ENCODE peak calls at places on chromosomes 13 and 19, in four cellular contexts. One of them, this sample, is unnamed.
A peak's percentile ranks its signal among the peaks of the same experiment; 100 is the strongest.

GRCh38 chr13:85512421-85512820 is 286.8 kb downstream of the SLITRK6 start:
- DNase-seq in K562: no peak
- DNase-seq in HepG2: peak; percentile 11
- DNase-seq in H1: no peak
- DNase-seq in this sample: no peak

GRCh38 chr13:38543561-38543960 is 143.3 kb upstream of the FREM2 start:
- DNase-seq in K562: no peak
- DNase-seq in HepG2: no peak
- DNase-seq in H1: no peak
- DNase-seq in this sample: no peak

GRCh38 chr19:9818175-9818733 is 625 bp downstream of the FBXL12 start:
- DNase-seq in K562: no peak
- DNase-seq in HepG2: no peak
- DNase-seq in H1: no peak
- DNase-seq in this sample: peak; percentile 10

GRCh38 chr19:49017666-49018351 is 918 bp upstream of the LHB start:
- DNase-seq in K562: peak; percentile 72
- DNase-seq in HepG2: peak; percentile 41
- DNase-seq in H1: no peak
- DNase-seq in this sample: peak; percentile 70

GRCh38 chr19:38658462-38659306 is 11.2 kb downstream of the ACTN4 start:
- DNase-seq in K562: no peak
- DNase-seq in HepG2: peak; percentile 95
- DNase-seq in H1: no peak
- DNase-seq in this sample: peak; percentile 98

GRCh38 chr13:51638497-51638871 is 54.2 kb downstream of the WDFY2 start:
- DNase-seq in K562: no peak
- DNase-seq in HepG2: no peak
- DNase-seq in H1: no peak
- DNase-seq in this sample: no peak

GRCh38 chr13:89315287-89315686 is 1644.1 kb downstream of the SLITRK5 start:
- DNase-seq in K562: no peak
- DNase-seq in HepG2: no peak
- DNase-seq in H1: no peak
- DNase-seq in this sample: no peak

GRCh38 chr19:38736036-38736412 is 8.2 kb downstream of the CAPN12 start:
- DNase-seq in K562: peak; percentile 71
- DNase-seq in HepG2: no peak
- DNase-seq in H1: no peak
- DNase-seq in this sample: no peak

GRCh38 chr13:99693351-99693750 is 192.1 kb downstream of the TM9SF2 start:
- DNase-seq in K562: no peak
- DNase-seq in HepG2: no peak
- DNase-seq in H1: no peak
- DNase-seq in this sample: no peak

GRCh38 chr19:37691881-37692504 is 27.6 kb downstream of the ZNF607 start:
- DNase-seq in K562: peak; percentile 58
- DNase-seq in HepG2: peak; percentile 87
- DNase-seq in H1: peak; percentile 69
- DNase-seq in this sample: peak; percentile 90

GRCh38 chr13:30572859-30573275 is 44.9 kb upstream of the USPL1 start:
- DNase-seq in K562: no peak
- DNase-seq in HepG2: peak; percentile 12
- DNase-seq in H1: no peak
- DNase-seq in this sample: peak; percentile 77

GRCh38 chr19:43700368-43701015 is 15.4 kb upstream of the IRGC start:
- DNase-seq in K562: no peak
- DNase-seq in HepG2: no peak
- DNase-seq in H1: no peak
- DNase-seq in this sample: peak; percentile 69

GRCh38 chr13:46831588-46832194 is 34.7 kb upstream of the ESD start:
- DNase-seq in K562: peak; percentile 26
- DNase-seq in HepG2: peak; percentile 22
- DNase-seq in H1: no peak
- DNase-seq in this sample: peak; percentile 60

GRCh38 chr19:57338798-57339378 is 12.2 kb upstream of the ZNF304 start:
- DNase-seq in K562: no peak
- DNase-seq in HepG2: no peak
- DNase-seq in H1: no peak
- DNase-seq in this sample: no peak

GRCh38 chr19:30228726-30229523 is 143.3 kb upstream of the ZNF536 start:
- DNase-seq in K562: no peak
- DNase-seq in HepG2: no peak
- DNase-seq in H1: no peak
- DNase-seq in this sample: no peak

GRCh38 chr19:46654621-46655152 is 6.3 kb downstream of the DACT3 start:
- DNase-seq in K562: no peak
- DNase-seq in HepG2: peak; percentile 27
- DNase-seq in H1: no peak
- DNase-seq in this sample: no peak

GRCh38 chr13:50713849-50714248 is 129.6 kb downstream of the DLEU7 start:
- DNase-seq in K562: no peak
- DNase-seq in HepG2: no peak
- DNase-seq in H1: no peak
- DNase-seq in this sample: no peak

GRCh38 chr13:75876371-75877050 is 240.4 kb downstream of the LMO7 start:
- DNase-seq in K562: peak; percentile 52
- DNase-seq in HepG2: peak; percentile 46
- DNase-seq in H1: peak; percentile 27
- DNase-seq in this sample: peak; percentile 74

GRCh38 chr19:8924283-8924682 is 85.9 kb downstream of the MUC16 start:
- DNase-seq in K562: no peak
- DNase-seq in HepG2: no peak
- DNase-seq in H1: no peak
- DNase-seq in this sample: no peak

GRCh38 chr13:25172303-25172630 is 179 bp upstream of the AMER2 start:
- DNase-seq in K562: no peak
- DNase-seq in HepG2: no peak
- DNase-seq in H1: no peak
- DNase-seq in this sample: no peak

GRCh38 chr13:107005577-107005976 is 437.6 kb upstream of the ARGLU1 start:
- DNase-seq in K562: no peak
- DNase-seq in HepG2: no peak
- DNase-seq in H1: no peak
- DNase-seq in this sample: no peak

GRCh38 chr19:49689133-49690072 is at the start of gene ADM5:
- DNase-seq in K562: no peak
- DNase-seq in HepG2: no peak
- DNase-seq in H1: no peak
- DNase-seq in this sample: peak; percentile 54

GRCh38 chr13:65856464-65856863 is 1373.7 kb downstream of the PCDH9 start:
- DNase-seq in K562: no peak
- DNase-seq in HepG2: no peak
- DNase-seq in H1: no peak
- DNase-seq in this sample: no peak

GRCh38 chr19:722553-723101 is 13.9 kb downstream of the PALM start:
- DNase-seq in K562: no peak
- DNase-seq in HepG2: no peak
- DNase-seq in H1: no peak
- DNase-seq in this sample: no peak

GRCh38 chr13:24865158-24865557 is 101.2 kb downstream of the RNF17 start:
- DNase-seq in K562: no peak
- DNase-seq in HepG2: no peak
- DNase-seq in H1: no peak
- DNase-seq in this sample: no peak

GRCh38 chr13:84192125-84192524 is 309.9 kb upstream of the SLITRK1 start:
- DNase-seq in K562: no peak
- DNase-seq in HepG2: no peak
- DNase-seq in H1: no peak
- DNase-seq in this sample: no peak

GRCh38 chr13:23292596-23292995 is 111.8 kb downstream of the SGCG start:
- DNase-seq in K562: no peak
- DNase-seq in HepG2: no peak
- DNase-seq in H1: no peak
- DNase-seq in this sample: no peak

GRCh38 chr19:41309225-41310030 is 544 bp upstream of the CCDC97 start:
- DNase-seq in K562: no peak
- DNase-seq in HepG2: no peak
- DNase-seq in H1: no peak
- DNase-seq in this sample: peak; percentile 33

GRCh38 chr19:54302252-54302651 is 10.7 kb downstream of the LILRA5 start:
- DNase-seq in K562: no peak
- DNase-seq in HepG2: no peak
- DNase-seq in H1: no peak
- DNase-seq in this sample: no peak

GRCh38 chr13:91601807-91602206 is 203.4 kb downstream of the GPC5 start:
- DNase-seq in K562: no peak
- DNase-seq in HepG2: no peak
- DNase-seq in H1: no peak
- DNase-seq in this sample: no peak

GRCh38 chr13:56558698-56559320 is 581.9 kb upstream of the PRR20A start:
- DNase-seq in K562: no peak
- DNase-seq in HepG2: no peak
- DNase-seq in H1: no peak
- DNase-seq in this sample: no peak

GRCh38 chr19:13035820-13036365 is 40.6 kb downstream of the NFIX start:
- DNase-seq in K562: no peak
- DNase-seq in HepG2: no peak
- DNase-seq in H1: no peak
- DNase-seq in this sample: no peak

GRCh38 chr19:13037161-13037560 is 41.9 kb downstream of the NFIX start:
- DNase-seq in K562: no peak
- DNase-seq in HepG2: no peak
- DNase-seq in H1: no peak
- DNase-seq in this sample: peak; percentile 72

GRCh38 chr19:13037718-13038117 is 42.4 kb downstream of the NFIX start:
- DNase-seq in K562: no peak
- DNase-seq in HepG2: no peak
- DNase-seq in H1: no peak
- DNase-seq in this sample: no peak

GRCh38 chr19:13034636-13035035 is 39.4 kb downstream of the NFIX start:
- DNase-seq in K562: no peak
- DNase-seq in HepG2: no peak
- DNase-seq in H1: no peak
- DNase-seq in this sample: no peak

DNA sequence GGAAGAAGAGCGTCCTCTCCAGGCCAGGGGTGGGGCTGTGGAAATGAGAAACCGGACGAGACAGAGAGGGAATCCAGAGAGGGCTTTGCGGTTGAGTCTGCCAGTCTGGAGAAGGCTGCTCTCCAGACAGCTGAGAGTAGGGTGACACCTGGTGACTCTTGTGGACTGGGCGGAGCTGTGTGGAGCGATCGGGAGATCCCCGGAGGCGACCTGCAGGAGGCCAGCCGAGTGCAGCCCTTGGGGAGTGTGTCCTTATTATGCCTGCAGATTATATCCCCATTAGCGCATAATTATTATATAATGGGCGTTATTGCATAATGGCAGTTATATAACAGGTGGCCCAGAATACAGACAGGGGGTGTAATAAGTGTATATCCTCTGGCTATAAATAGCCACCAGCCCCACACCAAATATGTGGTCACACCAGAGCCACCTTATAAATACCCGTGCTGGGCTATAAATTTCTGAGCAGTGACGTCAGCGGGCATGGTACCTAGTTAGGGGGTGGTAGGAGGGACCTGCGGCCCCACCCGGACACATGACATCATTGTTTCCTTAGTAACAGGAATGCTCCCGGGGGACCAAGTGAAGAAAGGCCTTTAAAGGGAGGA is 41.2 kb downstream of the NFIX start:
- DNase-seq in K562: no peak
- DNase-seq in HepG2: no peak
- DNase-seq in H1: no peak
- DNase-seq in this sample: no peak
- H3K9ac ChIP-seq in K562: no peak overlapping the region
- H3K9ac ChIP-seq in HepG2: no peak overlapping the region
- H3K9ac ChIP-seq in H1: no peak overlapping the region
- H3K9ac ChIP-seq in this sample: peak overlapping the region; percentile 41

DNA sequence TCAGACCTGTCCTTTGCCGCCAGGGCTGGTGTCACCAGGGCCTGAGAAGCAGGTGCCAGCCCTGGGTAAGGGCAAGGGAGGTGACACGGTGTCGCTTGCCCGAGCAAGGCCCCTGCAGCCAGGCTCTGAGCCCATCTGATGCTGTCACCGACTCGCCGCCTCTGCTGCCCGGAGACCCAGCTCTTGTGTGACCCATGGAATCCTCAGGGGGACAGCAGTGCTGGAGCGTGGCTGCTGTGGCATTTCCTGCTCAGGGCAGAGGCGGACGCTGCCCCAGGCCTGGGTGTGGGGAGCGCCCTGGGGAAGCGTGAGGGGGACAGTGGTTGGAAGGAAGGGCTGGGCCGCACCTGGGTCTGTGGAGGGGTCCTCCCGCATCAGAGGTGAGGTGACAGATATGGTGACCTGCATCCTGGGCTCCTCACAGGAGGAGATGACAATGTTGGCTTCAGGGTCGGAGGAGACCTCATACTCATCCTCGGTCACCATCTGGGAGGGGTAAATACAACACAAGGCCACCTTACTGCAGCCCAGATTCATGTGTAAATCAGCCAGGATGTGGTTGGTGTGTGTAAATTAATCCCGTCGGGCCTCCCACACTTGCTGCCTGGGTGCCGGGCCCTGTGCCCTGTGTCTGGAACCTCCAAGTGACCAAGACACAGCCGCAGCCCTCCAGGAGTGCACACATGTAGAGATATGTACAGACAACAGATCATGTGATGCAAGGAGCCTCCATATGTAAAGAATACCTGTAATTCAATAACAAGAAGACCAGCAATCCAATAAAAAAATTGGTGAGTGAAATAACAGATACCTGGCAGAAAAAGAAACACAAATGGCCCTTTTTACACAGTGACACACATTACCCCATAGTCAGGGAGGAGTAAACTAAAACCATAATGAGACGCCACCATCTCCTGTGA is 27.6 kb upstream of the MATK start:
- DNase-seq in K562: no peak
- DNase-seq in HepG2: no peak
- DNase-seq in H1: no peak
- DNase-seq in this sample: no peak
- TF ChIP-seq JUN in K562: no peak
- TF ChIP-seq JUN in HepG2: no peak
- TF ChIP-seq JUN in H1: no peak
- TF ChIP-seq JUN in this sample: no peak

GRCh38 chr19:19279062-19279612 is 6.0 kb upstream of the TM6SF2 start:
- DNase-seq in K562: no peak
- DNase-seq in HepG2: no peak
- DNase-seq in H1: no peak
- DNase-seq in this sample: no peak
- H3K9ac ChIP-seq in K562: no peak overlapping the region
- H3K9ac ChIP-seq in HepG2: no peak overlapping the region
- H3K9ac ChIP-seq in H1: no peak overlapping the region
- H3K9ac ChIP-seq in this sample: no peak overlapping the region

GRCh38 chr13:72506706-72507105 is 220.7 kb downstream of the MZT1 start:
- DNase-seq in K562: no peak
- DNase-seq in HepG2: no peak
- DNase-seq in H1: no peak
- DNase-seq in this sample: no peak

GRCh38 chr13:72507394-72508199 is 219.8 kb downstream of the MZT1 start:
- DNase-seq in K562: no peak
- DNase-seq in HepG2: no peak
- DNase-seq in H1: no peak
- DNase-seq in this sample: no peak

GRCh38 chr13:72505376-72505775 is 222.1 kb downstream of the MZT1 start:
- DNase-seq in K562: no peak
- DNase-seq in HepG2: no peak
- DNase-seq in H1: no peak
- DNase-seq in this sample: no peak

GRCh38 chr13:72500851-72501250 is 226.6 kb downstream of the MZT1 start:
- DNase-seq in K562: no peak
- DNase-seq in HepG2: no peak
- DNase-seq in H1: no peak
- DNase-seq in this sample: no peak

GRCh38 chr13:72504026-72504925 is 223.2 kb downstream of the MZT1 start:
- DNase-seq in K562: no peak
- DNase-seq in HepG2: no peak
- DNase-seq in H1: no peak
- DNase-seq in this sample: no peak
- TF ChIP-seq JUN in K562: no peak
- TF ChIP-seq JUN in HepG2: no peak
- TF ChIP-seq JUN in H1: no peak
- TF ChIP-seq JUN in this sample: no peak

This sample was measured in endothelial cell of umbilical vein.